ENCODE peak calls at places on chromosomes 12 and 14, in nine cellular contexts. K, U, L, O, H, R, J, E and M are unnamed samples.

GRCh38 chr12:111363578-111363977 is 5.3 kb downstream of the PHETA1 start:
- DNase-seq in L (no peak), E (peak; percentile 40), H (no peak), R (no peak), J (no peak), U (peak; percentile 52), K (no peak), O (no peak), M (no peak)

GRCh38 chr12:13116259-13116658 is 12.8 kb upstream of the GSG1 start:
- DNase-seq in R (no peak), L (no peak), K (peak; percentile 72), H (no peak), U (no peak), J (no peak), E (no peak), O (no peak), M (no peak)

GRCh38 chr14:98207466-98207865 is 1064.5 kb downstream of the BCL11B start:
- DNase-seq in E (no peak), H (no peak), J (no peak), K (no peak), U (no peak), R (peak; percentile 34), L (no peak), O (no peak), M (no peak)

GRCh38 chr14:85217412-85217811 is 312.5 kb upstream of the FLRT2 start:
- DNase-seq in J (no peak), K (no peak), U (no peak), L (no peak), R (no peak), O (no peak), E (peak; percentile 18), H (no peak), M (no peak)

GRCh38 chr12:76539727-76540126 is 19.8 kb downstream of the OSBPL8 start:
- DNase-seq in H (no peak), R (no peak), E (no peak), O (no peak), L (no peak), U (no peak), J (no peak), K (no peak), M (no peak)

GRCh38 chr12:54156578-54156977 is 32.2 kb downstream of the SMUG1 start:
- DNase-seq in H (no peak), U (no peak), L (no peak), O (no peak), K (no peak), E (no peak), R (no peak), J (no peak), M (no peak)

GRCh38 chr12:112843272-112843671 is 51.7 kb downstream of the RPH3A start:
- DNase-seq in R (no peak), E (peak; percentile 40), J (no peak), U (no peak), K (no peak), O (peak; percentile 91), L (no peak), H (no peak), M (no peak)

GRCh38 chr12:57603758-57604453 is 718 bp upstream of the DTX3 start:
- DNase-seq in R (no peak), O (no peak), H (peak; percentile 48), K (peak; percentile 86), U (peak; percentile 66), L (no peak), E (peak; percentile 16), J (no peak), M (peak; percentile 59)

GRCh38 chr12:78951746-78952532 is 87.4 kb downstream of the SYT1 start:
- DNase-seq in R (no peak), E (no peak), K (no peak), O (peak; percentile 58), J (no peak), H (no peak), L (no peak), U (no peak), M (no peak)

GRCh38 chr12:82357845-82358199 is 365 bp downstream of the CCDC59 start:
- DNase-seq in H (no peak), O (no peak), R (no peak), U (no peak), K (no peak), L (no peak), J (no peak), E (no peak), M (no peak)